ENCODE peak calls at places on chromosomes 11 and 22, in eight cellular contexts. P is OCI-LY7; T is right cardiac atrium; I is thoracic aorta; D is HAP-1; L is mucosa of descending colon; Q is lower lobe of right lung; V is CD8-positive, alpha-beta T cell. N is an unnamed sample.

GRCh38 chr11:62953811-62954210 is 31.0 kb downstream of the SLC22A6 start:
- DNase-seq in T (no peak), P (no peak), L (no peak), I (no peak), Q (no peak), V (no peak), D (no peak), N (no peak)

GRCh38 chr11:121452609-121453150 is at the start of gene SORL1-AS1:
- DNase-seq in P (peak; percentile 59), D (peak; percentile 17), Q (no peak), T (no peak), L (no peak), V (peak; percentile 80), I (no peak), N (no peak)

GRCh38 chr11:77198440-77198849 is 70.4 kb downstream of the MYO7A start:
- DNase-seq in P (peak; percentile 37), T (no peak), L (peak; percentile 39), V (no peak), Q (no peak), D (peak; percentile 77), I (no peak), N (peak; percentile 48)

GRCh38 chr22:22556995-22557925 is 1.8 kb downstream of the PRAME start:
- DNase-seq in V (no peak), I (no peak), Q (no peak), P (no peak), D (no peak), L (no peak), T (no peak), N (no peak)

GRCh38 chr11:65280646-65281045 is 18.9 kb downstream of the POLA2 start:
- DNase-seq in P (no peak), Q (no peak), T (no peak), L (no peak), I (no peak), D (no peak), V (no peak), N (no peak)

GRCh38 chr11:31802990-31803812 is 7.9 kb downstream of the PAX6 start:
- DNase-seq in D (no peak), P (no peak), T (no peak), L (no peak), Q (no peak), I (no peak), V (no peak), N (no peak)

GRCh38 chr11:124172076-124172475 is 11.1 kb upstream of the OR10D3 start:
- DNase-seq in I (no peak), D (no peak), V (no peak), T (no peak), P (no peak), L (no peak), Q (no peak), N (no peak)

GRCh38 chr22:18136563-18137320 is 13.2 kb upstream of the USP18 start:
- DNase-seq in T (no peak), Q (peak; percentile 20), I (no peak), P (no peak), V (no peak), L (no peak), D (no peak), N (no peak)

GRCh38 chr11:88050247-88050646 is 125.0 kb downstream of the RAB38 start:
- DNase-seq in D (no peak), T (no peak), Q (no peak), P (no peak), V (no peak), L (no peak), I (no peak), N (no peak)

GRCh38 chr22:32482708-32483107 is 8.1 kb downstream of the FBXO7 start:
- DNase-seq in L (no peak), I (no peak), V (no peak), D (no peak), Q (no peak), T (no peak), P (no peak), N (no peak)

GRCh38 chr11:57484141-57484710 is 23.9 kb downstream of the RTN4RL2 start:
- DNase-seq in P (peak; percentile 79), V (no peak), L (no peak), T (no peak), I (no peak), D (no peak), Q (no peak), N (no peak)

GRCh38 chr11:57481915-57482781 is 21.8 kb downstream of the RTN4RL2 start:
- DNase-seq in V (no peak), I (no peak), L (no peak), T (no peak), D (no peak), Q (no peak), P (no peak), N (no peak)

GRCh38 chr11:57483570-57483934 is 23.2 kb downstream of the RTN4RL2 start:
- DNase-seq in I (no peak), T (no peak), Q (no peak), L (no peak), P (no peak), V (no peak), D (no peak), N (no peak)

GRCh38 chr11:57481315-57481714 is 21.0 kb downstream of the RTN4RL2 start:
- DNase-seq in V (no peak), I (no peak), D (no peak), P (no peak), T (no peak), Q (no peak), L (no peak), N (no peak)

DNA sequence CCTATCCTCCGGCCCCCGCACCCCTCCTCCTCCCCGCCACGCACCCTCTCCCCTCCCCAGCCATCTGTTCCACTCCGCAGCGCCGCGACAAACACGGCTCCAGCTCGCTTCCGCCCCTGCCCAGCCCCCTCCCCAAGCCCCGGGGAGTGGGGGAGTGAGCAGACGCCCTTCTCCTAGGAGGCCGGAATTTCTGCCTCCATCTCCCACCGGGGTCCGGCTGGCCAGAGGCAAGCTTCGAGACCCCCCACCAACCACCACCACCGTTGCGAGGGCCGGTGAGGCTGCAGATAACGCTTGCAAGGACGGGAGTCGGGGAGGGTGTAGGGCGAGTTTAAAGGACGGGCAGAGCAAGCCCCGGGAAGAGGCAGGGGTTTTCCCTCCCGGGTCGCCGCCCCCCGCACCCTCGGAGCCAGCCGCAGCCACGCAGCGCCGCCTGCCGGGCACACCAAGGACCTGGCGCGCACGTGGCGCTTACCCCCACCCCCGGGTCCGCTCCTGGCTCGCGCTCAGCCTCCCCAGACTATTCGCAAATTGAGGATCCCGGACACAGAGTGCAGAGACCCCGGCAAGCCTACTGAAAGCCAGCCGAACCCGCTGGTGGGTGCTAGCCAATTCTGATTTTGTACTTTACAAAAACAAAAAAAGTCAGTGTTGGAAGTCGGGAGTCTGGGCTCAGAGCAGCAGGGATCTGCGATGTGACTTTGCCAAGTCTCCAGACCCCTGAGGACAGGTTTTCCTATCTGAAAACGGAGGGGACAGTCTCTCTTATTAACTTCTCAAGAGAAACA is 22.6 kb downstream of the RTN4RL2 start:
- DNase-seq in T (peak; percentile 81), I (no peak), L (no peak), V (peak; percentile 67), D (no peak), Q (peak; percentile 56), P (peak; percentile 57), N (no peak)
- H3K4me3 ChIP-seq in T (peak overlapping the region; percentile 4), I (peak overlapping the region; percentile 45), L (no peak overlapping the region), V (peak overlapping the region; percentile 45), D (no peak overlapping the region), Q (peak overlapping the region; percentile 31), P (peak overlapping the region; percentile 49), N (peak overlapping the region; percentile 68)

GRCh38 chr11:5932671-5933070 is 9.4 kb upstream of the OR56A3 start:
- DNase-seq in V (no peak), P (no peak), L (no peak), D (no peak), Q (no peak), T (peak; percentile 26), I (no peak), N (no peak)
- H3K9me3 ChIP-seq in V (no peaks in the 10 kb centered on the region), P (no peaks in the 10 kb centered on the region), L (peaks cover 21% of the 10 kb centered on the region), D (no peaks in the 10 kb centered on the region), Q (no peaks in the 10 kb centered on the region), T (no peaks in the 10 kb centered on the region), I (no peaks in the 10 kb centered on the region), N (no peaks in the 10 kb centered on the region)

GRCh38 chr11:2931416-2931746 is 2.2 kb upstream of the PHLDA2 start:
- DNase-seq in D (no peak), Q (no peak), I (no peak), V (no peak), L (no peak), T (no peak), P (no peak), N (no peak)

GRCh38 chr11:2929880-2930704 is 872 bp upstream of the PHLDA2 start:
- DNase-seq in D (peak; percentile 43), P (no peak), Q (peak; percentile 68), L (peak; percentile 84), V (peak; percentile 36), T (peak; percentile 63), I (no peak), N (no peak)

GRCh38 chr11:2931771-2932738 is 2.8 kb upstream of the PHLDA2 start:
- DNase-seq in V (no peak), P (no peak), I (no peak), L (peak; percentile 54), D (no peak), T (peak; percentile 45), Q (peak; percentile 44), N (no peak)

GRCh38 chr11:2929511-2929879 is 275 bp upstream of the PHLDA2 start:
- DNase-seq in I (peak; percentile 36), T (peak; percentile 68), L (peak; percentile 89), V (no peak), Q (peak; percentile 75), P (no peak), D (no peak), N (no peak)

DNA sequence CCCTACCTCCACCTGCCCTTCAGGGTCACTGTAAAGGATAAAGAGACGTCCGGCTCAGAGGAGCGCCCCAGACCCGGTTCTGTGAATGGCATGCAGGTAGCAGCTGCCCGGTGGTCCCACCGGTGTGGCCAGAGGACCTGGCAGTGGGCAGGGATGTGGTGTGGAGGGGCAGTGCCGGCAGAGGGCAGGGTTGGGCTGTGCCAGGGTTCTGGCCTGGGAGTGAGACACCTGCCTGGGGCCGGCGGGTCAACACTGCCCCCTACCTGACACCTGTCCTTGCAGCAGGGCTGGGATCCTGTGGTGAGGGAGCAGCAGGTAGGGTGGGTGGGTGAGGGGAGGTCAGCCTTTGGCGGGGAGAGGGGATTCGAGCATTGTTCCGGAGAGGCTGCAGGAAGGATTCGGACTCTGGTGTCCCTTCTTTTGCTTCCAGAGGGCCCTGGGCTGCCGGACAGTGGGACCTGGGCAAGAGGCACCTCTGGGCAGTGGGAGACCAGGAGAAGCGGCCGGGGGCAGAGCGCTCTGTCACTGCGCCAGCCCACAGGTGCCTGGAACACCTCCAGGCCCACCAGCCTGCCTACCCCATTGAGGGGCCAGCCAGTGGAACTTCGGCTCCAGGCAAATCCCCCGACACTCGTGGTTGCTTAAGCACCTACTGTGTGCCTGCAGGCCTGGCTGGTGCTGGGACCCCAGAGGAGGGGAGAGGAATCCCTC is 1.6 kb upstream of the PHLDA2 start:
- DNase-seq in Q (peak; percentile 90), L (peak; percentile 92), T (peak; percentile 77), P (peak; percentile 73), D (peak; percentile 75), V (peak; percentile 38), I (no peak), N (peak; percentile 68)
- H3K4me3 ChIP-seq in Q (peak overlapping the region; percentile 62), L (no peak overlapping the region), T (no peak overlapping the region), P (no peak overlapping the region), D (no peak overlapping the region), V (peak overlapping the region; percentile 62), I (peak overlapping the region; percentile 85), N (peak overlapping the region; percentile 12)

DNA sequence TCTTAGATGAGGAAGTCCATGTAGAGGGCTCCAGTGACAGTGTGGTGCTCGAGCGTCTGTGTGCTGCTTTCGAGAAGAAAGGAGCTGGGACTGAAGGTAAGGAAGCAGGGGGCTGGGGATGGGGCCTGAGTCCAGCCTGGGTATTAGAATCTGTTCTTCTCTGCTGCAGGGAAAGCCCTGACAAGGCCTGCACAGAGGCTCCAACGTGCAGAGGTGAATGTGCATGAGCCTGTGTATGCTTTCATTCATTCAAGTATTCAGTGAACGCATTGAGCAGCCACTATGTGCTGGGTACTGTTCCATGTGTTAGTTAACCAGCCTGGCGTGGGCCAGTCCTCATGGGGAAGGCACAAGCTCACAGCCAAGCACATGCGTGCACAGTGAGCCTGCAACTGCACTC is 93.4 kb downstream of the MYO18B start:
- DNase-seq in T (no peak), I (no peak), P (no peak), D (no peak), L (no peak), V (no peak), Q (no peak), N (no peak)
- H3K9me3 ChIP-seq in T (no peaks in the 10 kb centered on the region), I (no peaks in the 10 kb centered on the region), P (no peaks in the 10 kb centered on the region), D (no peaks in the 10 kb centered on the region), L (peaks cover under 1% of the 10 kb centered on the region), V (no peaks in the 10 kb centered on the region), Q (no peaks in the 10 kb centered on the region), N (no peaks in the 10 kb centered on the region)

N was measured in iPS DF 6.9.